ENCODE peak calls at places on chromosomes 5 and 9, in six cellular contexts. F is adrenal gland, R is tibial nerve, L is stomach, X is uterus, V is mucosa of descending colon. H is an unnamed sample. For H3K4me1, the result is how much of the 10 kb centered on the place peaks cover.

GRCh38 chr5:60687927-60688720 is 11.8 kb downstream of the DEPDC1B start:
- DNase-seq in F (no peak), V (no peak), L (no peak), X (no peak), R (no peak), H (peak)

GRCh38 chr5:156475831-156476551 is 149.0 kb downstream of the SGCD start:
- DNase-seq in R (no peak), L (no peak), X (peak), V (no peak), F (peak), H (no peak)

GRCh38 chr5:133523013-133523658 is 89.2 kb downstream of the FSTL4 start:
- DNase-seq in V (no peak), L (no peak), F (no peak), R (no peak), X (no peak), H (no peak)

GRCh38 chr5:61813361-61813760 is 481.3 kb downstream of the ZSWIM6 start:
- DNase-seq in X (no peak), R (no peak), L (no peak), F (no peak), V (no peak), H (no peak)

GRCh38 chr5:173781826-173782670 is 106.1 kb upstream of the CPEB4 start:
- DNase-seq in V (no peak), X (peak), F (peak), R (peak), L (peak), H (no peak)

GRCh38 chr5:140202078-140202477 is 27.1 kb downstream of the CYSTM1 start:
- DNase-seq in R (no peak), F (no peak), X (no peak), L (no peak), V (no peak), H (no peak)

GRCh38 chr5:141868541-141868940 is 9.7 kb downstream of the PCDH1 start:
- DNase-seq in L (no peak), X (no peak), R (no peak), V (peak), F (no peak), H (no peak)

GRCh38 chr5:25851301-25851700 is 1187.1 kb downstream of the CDH9 start:
- DNase-seq in L (no peak), V (no peak), R (no peak), F (no peak), X (no peak), H (no peak)

GRCh38 chr5:10332301-10332700 is 21.2 kb upstream of the MARCHF6 start:
- DNase-seq in X (no peak), V (no peak), L (no peak), R (no peak), F (no peak), H (no peak)

GRCh38 chr9:87479801-87480201 is 17.9 kb upstream of the DAPK1 start:
- DNase-seq in R (no peak), L (no peak), V (peak), F (no peak), X (no peak), H (no peak)

GRCh38 chr5:62371409-62371808 is 32.3 kb downstream of the DIMT1 start:
- DNase-seq in V (no peak), X (no peak), R (no peak), L (no peak), F (no peak), H (no peak)

GRCh38 chr9:84711936-84712335 is 42.4 kb downstream of the NTRK2 start:
- DNase-seq in V (peak), L (no peak), X (no peak), F (peak), R (peak), H (no peak)

GRCh38 chr5:175652741-175653663 is 4.9 kb upstream of the HRH2 start:
- DNase-seq in L (no peak), F (no peak), R (no peak), V (peak), X (no peak), H (no peak)

GRCh38 chr9:91680129-91680528 is 256.5 kb upstream of the NFIL3 start:
- DNase-seq in L (no peak), R (no peak), F (no peak), X (no peak), V (no peak), H (no peak)

GRCh38 chr5:43940562-43940961 is 337.6 kb downstream of the NNT start:
- DNase-seq in V (no peak), R (no peak), X (no peak), L (no peak), F (no peak), H (no peak)

GRCh38 chr9:124411514-124412227 is 3.6 kb downstream of the PSMB7 start:
- DNase-seq in F (no peak), X (no peak), R (no peak), L (no peak), V (no peak), H (no peak)

GRCh38 chr9:731474-731873 is 110.0 kb upstream of the DMRT1 start:
- DNase-seq in L (no peak), F (no peak), X (no peak), R (no peak), V (no peak), H (no peak)

GRCh38 chr9:4725706-4726442 is 15.1 kb downstream of the AK3 start:
- DNase-seq in R (no peak), L (no peak), X (no peak), F (no peak), V (no peak), H (no peak)

GRCh38 chr9:4718911-4719310 is 22.1 kb downstream of the AK3 start:
- DNase-seq in X (no peak), V (no peak), R (no peak), F (no peak), L (no peak), H (no peak)

GRCh38 chr9:4717815-4718214 is 23.2 kb downstream of the AK3 start:
- DNase-seq in R (no peak), V (no peak), L (no peak), X (no peak), F (no peak), H (no peak)

GRCh38 chr9:4716163-4716562 is 24.8 kb downstream of the AK3 start:
- DNase-seq in L (no peak), V (no peak), X (no peak), F (no peak), R (no peak), H (no peak)

GRCh38 chr9:4721736-4722135 is 19.3 kb downstream of the AK3 start:
- DNase-seq in V (no peak), F (no peak), R (no peak), L (no peak), X (no peak), H (no peak)
- H3K4me1 ChIP-seq in V (under half), F (under half), R (under half), L (under half), X (under half), H (under half)

GRCh38 chr5:112533315-112533867 is 114.3 kb upstream of the EPB41L4A start:
- DNase-seq in L (no peak), V (no peak), X (no peak), F (no peak), R (no peak), H (no peak)

GRCh38 chr5:112525217-112525616 is 106.1 kb upstream of the EPB41L4A start:
- DNase-seq in F (no peak), L (no peak), V (no peak), X (no peak), R (no peak), H (no peak)

GRCh38 chr5:112532654-112533314 is 113.7 kb upstream of the EPB41L4A start:
- DNase-seq in R (no peak), L (no peak), F (no peak), V (no peak), X (no peak), H (no peak)

GRCh38 chr5:112528928-112529327 is 109.9 kb upstream of the EPB41L4A start:
- DNase-seq in F (no peak), R (no peak), L (no peak), V (no peak), X (no peak), H (no peak)

GRCh38 chr5:112529525-112529924 is 110.4 kb upstream of the EPB41L4A start:
- DNase-seq in L (no peak), R (no peak), F (no peak), X (no peak), V (no peak), H (no peak)
- TF ChIP-seq CTCF in L (no peak), R (peak), F (no peak), X (no peak), V (no peak), H (peak)

GRCh38 chr5:14449052-14449661 is 132.4 kb upstream of the OTULINL start:
- DNase-seq in X (peak), L (no peak), R (no peak), V (peak), F (no peak), H (no peak)

GRCh38 chr5:14452685-14453084 is 128.9 kb upstream of the OTULINL start:
- DNase-seq in L (no peak), X (no peak), R (no peak), F (no peak), V (no peak), H (no peak)

GRCh38 chr5:14450055-14450524 is 131.5 kb upstream of the OTULINL start:
- DNase-seq in X (peak), R (peak), L (no peak), F (no peak), V (no peak), H (no peak)

GRCh38 chr5:14453486-14453885 is 128.1 kb upstream of the OTULINL start:
- DNase-seq in X (no peak), V (no peak), L (no peak), R (no peak), F (no peak), H (no peak)

GRCh38 chr5:14451866-14452265 is 129.7 kb upstream of the OTULINL start:
- DNase-seq in V (no peak), R (no peak), X (no peak), F (no peak), L (no peak), H (no peak)
- H3K4me1 ChIP-seq in V (under half), R (half or more), X (under half), F (under half), L (under half), H (under half)

DNA sequence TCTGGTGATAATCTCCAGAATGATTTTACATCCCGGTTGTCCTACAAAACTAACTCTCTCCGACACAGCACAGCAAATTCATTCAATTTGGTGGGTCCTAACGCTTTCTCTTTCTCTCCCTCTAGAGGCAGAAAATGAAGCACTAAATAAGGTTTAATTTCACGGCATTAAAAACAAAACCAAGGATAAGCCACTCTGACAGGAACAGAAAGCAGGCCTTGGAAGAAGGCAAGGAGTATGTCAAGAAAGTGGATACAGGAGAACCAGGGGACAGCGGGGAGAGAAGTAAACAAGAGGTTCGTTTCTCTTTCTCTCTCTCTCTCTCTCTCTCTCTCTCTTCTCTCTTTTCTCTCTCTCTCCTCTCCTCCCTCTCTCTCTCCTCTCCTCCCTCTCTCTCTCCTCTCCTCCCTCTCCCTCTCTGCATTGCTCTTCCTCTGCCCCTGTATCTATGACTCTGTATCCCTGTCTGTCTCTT is 49.8 kb downstream of the EBF1 start:
- DNase-seq in X (no peak), R (no peak), F (no peak), V (no peak), L (no peak), H (no peak)
- TF ChIP-seq CTCF in X (peak), R (peak), F (peak), V (no peak), L (peak), H (no peak)

GRCh38 chr9:128556276-128556675 is 3.9 kb downstream of the SPTAN1 start:
- DNase-seq in V (no peak), F (no peak), L (no peak), X (no peak), R (no peak), H (no peak)

GRCh38 chr9:128555180-128555721 is 2.9 kb downstream of the SPTAN1 start:
- DNase-seq in F (peak), R (no peak), L (no peak), X (no peak), V (no peak), H (peak)

GRCh38 chr9:128552744-128553221 is 396 bp downstream of the SPTAN1 start:
- DNase-seq in X (peak), F (peak), L (peak), R (no peak), V (peak), H (peak)

GRCh38 chr9:128553695-128554094 is 1.3 kb downstream of the SPTAN1 start:
- DNase-seq in F (no peak), R (no peak), V (no peak), X (no peak), L (no peak), H (no peak)

DNA sequence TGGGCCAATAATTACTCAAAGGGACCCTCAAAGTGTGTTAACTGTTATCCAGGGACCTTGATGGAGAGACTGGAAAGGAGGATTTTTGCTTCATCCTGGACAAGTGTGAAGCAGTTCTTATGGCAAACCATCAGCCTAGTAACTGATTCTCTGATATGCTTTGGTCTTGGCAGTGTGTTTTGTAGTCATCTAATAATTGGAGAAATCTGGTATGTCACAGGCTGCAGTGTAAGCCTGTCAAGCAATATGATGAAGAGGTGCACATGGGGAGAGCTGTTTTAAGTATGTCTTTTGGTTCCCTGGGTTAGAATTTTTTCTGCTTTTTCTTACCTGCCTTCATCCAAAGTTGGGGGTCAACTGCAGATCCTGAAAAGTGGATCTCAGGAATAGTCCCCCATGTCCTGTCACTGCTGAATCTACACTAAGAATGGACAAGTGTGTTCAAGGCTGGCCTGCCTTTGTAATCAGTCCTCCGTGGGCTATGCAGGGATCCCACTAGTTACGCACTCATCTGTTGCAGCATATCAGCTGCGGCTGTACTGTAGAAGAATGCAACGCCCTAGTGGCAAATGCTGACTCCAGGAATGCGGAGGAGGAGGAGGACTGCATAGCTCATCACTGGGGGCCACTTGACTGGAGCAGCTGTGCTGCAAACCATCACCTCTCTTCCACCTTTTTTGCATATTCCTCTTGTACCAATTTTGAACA is 1.9 kb downstream of the SPTAN1 start:
- DNase-seq in F (peak), L (peak), X (peak), R (peak), V (peak), H (peak)
- H3K4me1 ChIP-seq in F (under half), L (half or more), X (under half), R (half or more), V (half or more), H (half or more)

DNA sequence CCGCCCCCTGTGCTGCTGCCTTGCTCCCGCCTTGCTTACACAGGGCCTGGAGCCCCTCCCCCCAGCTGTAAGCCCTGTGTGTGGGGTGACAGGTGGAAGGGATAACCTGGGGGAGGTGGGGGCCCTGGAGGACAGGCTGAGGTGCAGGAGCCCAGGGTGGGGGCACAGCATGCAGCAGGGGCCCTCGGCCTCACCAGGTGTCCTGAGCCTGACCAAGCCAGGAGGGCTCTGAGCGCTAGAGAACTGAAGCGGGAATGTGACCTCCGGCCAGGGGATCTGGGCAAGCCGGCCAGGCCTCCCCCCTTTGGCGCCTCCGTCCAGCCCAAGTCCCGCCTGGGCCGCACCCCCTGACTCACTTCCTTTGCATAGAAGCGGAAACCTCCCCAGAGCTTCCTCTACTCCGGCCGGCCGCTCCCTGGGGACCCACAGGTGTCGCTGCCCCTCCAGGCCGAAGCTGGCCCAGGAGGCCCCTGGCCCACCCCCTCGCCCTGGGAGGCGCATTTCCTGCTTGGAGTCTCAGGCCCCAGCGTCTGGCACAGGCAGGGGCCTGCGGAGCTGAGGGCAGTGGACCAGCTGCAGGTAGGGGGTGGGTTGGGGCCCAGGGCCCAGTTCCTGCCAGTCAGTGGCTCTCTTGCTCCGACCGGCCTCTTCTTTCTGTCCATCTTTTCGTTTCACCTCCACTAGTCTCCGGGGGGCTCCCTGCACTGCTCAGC is at the start of gene TOR4A:
- DNase-seq in R (peak), V (peak), L (peak), X (peak), F (peak), H (no peak)
- TF ChIP-seq CTCF in R (no peak), V (peak), L (no peak), X (no peak), F (no peak), H (no peak)

DNA sequence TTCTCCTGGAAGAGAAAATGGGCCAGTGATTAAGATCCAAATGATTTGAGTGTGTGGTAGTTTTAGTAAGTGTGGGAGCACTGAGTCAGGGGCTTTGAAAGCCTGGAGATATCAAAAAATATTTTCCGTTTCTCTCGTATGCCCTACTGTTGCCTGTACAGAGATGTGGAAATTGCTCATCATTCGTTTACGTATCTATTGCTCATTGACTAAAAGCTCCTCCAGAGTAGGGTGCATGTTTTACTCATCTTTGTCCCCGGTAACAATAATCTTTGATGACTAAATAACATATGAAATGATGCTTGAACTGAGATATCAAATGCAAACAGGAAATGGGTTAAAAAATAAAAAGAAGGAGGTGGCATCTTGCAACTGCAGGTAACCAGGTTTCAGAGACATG is 114.2 kb upstream of the FST start:
- DNase-seq in X (no peak), R (no peak), V (no peak), F (no peak), L (no peak), H (no peak)
- H3K4me1 ChIP-seq in X (under half), R (under half), V (under half), F (under half), L (under half), H (under half)

H was measured in Caco-2.